ENCODE peak calls at places on chromosome 10, in six cellular contexts. S, Y, M, A, H and I are unnamed samples.
A peak's percentile ranks its signal among the peaks of the same experiment; 100 is the strongest.

GRCh38 chr10:113473851-113474250 is 79.0 kb upstream of the HABP2 start:
- DNase-seq in Y (no peak), H (no peak), A (no peak), S (no peak), M (no peak), I (no peak)

GRCh38 chr10:129344506-129344905 is 122.5 kb upstream of the MGMT start:
- DNase-seq in H (no peak), Y (no peak), A (no peak), S (no peak), M (no peak), I (no peak)

GRCh38 chr10:32693441-32693979 is 247.6 kb downstream of the CCDC7 start:
- DNase-seq in Y (no peak), M (no peak), A (no peak), S (no peak), H (no peak), I (no peak)

GRCh38 chr10:86308056-86308455 is 58.5 kb downstream of the GRID1 start:
- DNase-seq in H (no peak), Y (no peak), A (no peak), S (no peak), M (no peak), I (no peak)

GRCh38 chr10:76133597-76134255 is 702.3 kb downstream of the LRMDA start:
- DNase-seq in A (no peak), S (no peak), H (peak; percentile 19), Y (no peak), M (no peak), I (no peak)

GRCh38 chr10:79387974-79388850 is 40.9 kb downstream of the PPIF start:
- DNase-seq in Y (no peak), A (no peak), H (no peak), S (no peak), M (no peak), I (no peak)

GRCh38 chr10:32958992-32959703 is 1.1 kb upstream of the ITGB1 start:
- DNase-seq in H (no peak), A (no peak), Y (no peak), M (no peak), S (no peak), I (no peak)

GRCh38 chr10:93376372-93377296 is 105.5 kb downstream of the MYOF start:
- DNase-seq in S (no peak), M (peak; percentile 69), H (peak; percentile 80), Y (peak; percentile 55), A (peak; percentile 24), I (peak; percentile 58)

GRCh38 chr10:37930423-37930822 is 46.0 kb downstream of the ZNF25 start:
- DNase-seq in Y (no peak), H (no peak), M (no peak), A (no peak), S (no peak), I (no peak)

GRCh38 chr10:69142983-69143382 is 19.0 kb downstream of the VPS26A start:
- DNase-seq in S (no peak), M (no peak), H (no peak), Y (no peak), A (no peak), I (no peak)

GRCh38 chr10:80662429-80663211 is 124.9 kb downstream of the SH2D4B start:
- DNase-seq in A (peak; percentile 50), Y (peak; percentile 80), S (peak; percentile 85), H (peak; percentile 87), M (peak; percentile 46), I (peak; percentile 65)

GRCh38 chr10:74047871-74048270 is 50.0 kb downstream of the VCL start:
- DNase-seq in H (no peak), Y (peak; percentile 35), S (no peak), M (no peak), A (no peak), I (no peak)

GRCh38 chr10:22630229-22631174 is 83.9 kb downstream of the PIP4K2A start:
- DNase-seq in Y (no peak), H (no peak), A (peak; percentile 36), M (peak; percentile 41), S (no peak), I (no peak)

GRCh38 chr10:89518876-89519842 is 16.2 kb downstream of the SLC16A12 start:
- DNase-seq in S (no peak), H (no peak), M (no peak), A (no peak), Y (peak; percentile 55), I (no peak)

GRCh38 chr10:17523917-17524316 is 69.5 kb upstream of the ST8SIA6 start:
- DNase-seq in A (no peak), H (no peak), M (no peak), Y (no peak), S (no peak), I (no peak)

GRCh38 chr10:12051241-12051640 is 8.6 kb upstream of the UPF2 start:
- DNase-seq in S (no peak), M (peak; percentile 62), Y (no peak), H (no peak), A (no peak), I (no peak)

GRCh38 chr10:28327494-28327886 is 24.6 kb upstream of the MPP7 start:
- DNase-seq in A (no peak), Y (no peak), S (no peak), M (no peak), H (no peak), I (no peak)

DNA sequence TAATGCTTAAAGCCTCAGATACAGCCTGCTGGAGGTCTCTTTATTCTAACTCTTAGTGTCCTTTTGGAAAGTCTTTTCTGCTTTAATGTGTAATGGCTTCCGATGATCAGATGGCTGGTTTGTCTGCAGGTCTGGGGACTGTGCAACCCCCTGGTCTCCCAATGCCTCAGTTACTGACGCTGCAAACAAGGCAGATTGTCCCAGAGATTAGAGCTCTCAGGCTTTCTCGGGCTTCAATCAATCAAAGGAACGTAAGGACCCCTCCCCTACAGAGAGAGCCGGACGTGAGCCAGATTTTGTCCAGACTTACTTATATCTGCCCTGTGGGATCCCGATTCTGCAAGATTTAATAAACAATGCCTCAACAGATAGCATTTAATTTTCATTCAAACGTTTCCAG is 143.2 kb downstream of the PRPF18 start:
- DNase-seq in M (no peak), H (no peak), A (no peak), S (no peak), Y (no peak), I (no peak)
- H3K4me3 ChIP-seq in M (no peak overlapping the region), H (no peak overlapping the region), A (no peak overlapping the region), S (no peak overlapping the region), Y (no peak overlapping the region), I (no peak overlapping the region)

DNA sequence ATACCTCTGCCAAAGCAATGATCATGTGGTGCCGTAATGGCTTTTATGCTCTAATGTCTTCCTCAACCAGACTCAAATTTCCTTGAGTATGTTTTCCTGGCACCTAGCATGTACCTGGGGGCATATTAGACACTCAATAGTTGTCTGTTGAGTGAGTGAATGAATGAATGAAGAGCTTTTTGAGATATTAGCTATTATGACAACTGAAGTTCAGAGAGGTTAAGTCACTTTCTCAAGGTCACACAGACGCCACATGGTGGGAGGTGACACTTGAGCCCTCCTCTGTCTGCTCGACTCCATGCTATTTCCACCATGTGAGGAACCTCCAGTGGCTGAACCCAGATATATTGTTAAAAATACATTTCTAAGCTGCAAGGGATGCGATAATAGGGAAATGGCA is 132.1 kb downstream of the PRPF18 start:
- DNase-seq in H (no peak), M (no peak), S (no peak), Y (no peak), A (no peak), I (no peak)
- H3K4me1 ChIP-seq in H (peaks cover 51% of the 10 kb centered on the region), M (no peaks in the 10 kb centered on the region), S (peaks cover 12% of the 10 kb centered on the region), Y (no peaks in the 10 kb centered on the region), A (peaks cover 11% of the 10 kb centered on the region), I (no peaks in the 10 kb centered on the region)

DNA sequence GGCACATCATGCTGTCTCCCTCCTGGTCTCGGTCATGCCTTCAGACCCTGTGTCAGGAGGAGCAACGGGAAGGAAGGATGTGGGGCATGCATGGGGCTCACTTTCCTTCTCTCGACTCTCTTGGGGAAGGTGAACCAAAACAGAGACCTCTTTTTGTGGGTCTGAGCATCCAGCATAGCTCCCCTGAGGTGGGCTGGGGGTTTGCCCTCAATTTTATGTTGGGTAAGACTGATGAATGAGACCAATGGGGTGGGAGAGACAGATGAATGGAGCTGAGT is 2.6 kb downstream of the ACSL5 start:
- DNase-seq in Y (no peak), A (no peak), S (no peak), H (no peak), M (peak; percentile 22), I (no peak)
- H3K4me3 ChIP-seq in Y (peak overlapping the region; percentile 34), A (peak overlapping the region; percentile 92), S (peak overlapping the region; percentile 56), H (no peak overlapping the region), M (peak overlapping the region; percentile 80), I (peak overlapping the region; percentile 89)

GRCh38 chr10:132587175-132587574 is 49.6 kb downstream of the INPP5A start:
- DNase-seq in A (no peak), H (no peak), S (no peak), Y (no peak), M (no peak), I (no peak)
- H3K4me1 ChIP-seq in A (peaks cover 9% of the 10 kb centered on the region), H (peaks cover 21% of the 10 kb centered on the region), S (peaks cover 73% of the 10 kb centered on the region), Y (peaks cover 7% of the 10 kb centered on the region), M (no peaks in the 10 kb centered on the region), I (peaks cover 18% of the 10 kb centered on the region)